ENCODE peak calls at places on chromosomes 12 and 14, in eight cellular contexts. One of them, this sample, is unnamed.

GRCh38 chr12:131075194-131075593 is 121.5 kb downstream of the ADGRD1 start:
- DNase-seq in small intestine: no peak
- DNase-seq in germinal center: no peak
- DNase-seq in activated naive CD4-positive, alpha-beta T cell: no peak
- DNase-seq in activated T-cell treated with anti-CD3 and anti-CD28 coated beads, Interleukin-2, amount 50 U/mL, for 72 hours: no peak
- DNase-seq in Daoy: no peak
- DNase-seq in NAMALWA: no peak
- DNase-seq in LNCaP clone FGC: no peak
- DNase-seq in this sample: no peak

GRCh38 chr12:27966870-27967269 is 5.7 kb downstream of the PTHLH start:
- DNase-seq in NAMALWA: no peak
- DNase-seq in LNCaP clone FGC: no peak
- DNase-seq in small intestine: no peak
- DNase-seq in Daoy: peak; percentile 93
- DNase-seq in activated T-cell treated with anti-CD3 and anti-CD28 coated beads, Interleukin-2, amount 50 U/mL, for 72 hours: no peak
- DNase-seq in germinal center: no peak
- DNase-seq in activated naive CD4-positive, alpha-beta T cell: no peak
- DNase-seq in this sample: no peak

GRCh38 chr14:37969511-37969979 is 238.2 kb upstream of the SSTR1 start:
- DNase-seq in Daoy: no peak
- DNase-seq in NAMALWA: no peak
- DNase-seq in germinal center: no peak
- DNase-seq in activated T-cell treated with anti-CD3 and anti-CD28 coated beads, Interleukin-2, amount 50 U/mL, for 72 hours: no peak
- DNase-seq in activated naive CD4-positive, alpha-beta T cell: no peak
- DNase-seq in LNCaP clone FGC: no peak
- DNase-seq in small intestine: peak; percentile 82
- DNase-seq in this sample: no peak

GRCh38 chr14:50340045-50340444 is 27.9 kb downstream of the DMAC2L start:
- DNase-seq in germinal center: no peak
- DNase-seq in NAMALWA: no peak
- DNase-seq in activated T-cell treated with anti-CD3 and anti-CD28 coated beads, Interleukin-2, amount 50 U/mL, for 72 hours: no peak
- DNase-seq in LNCaP clone FGC: no peak
- DNase-seq in Daoy: no peak
- DNase-seq in small intestine: peak; percentile 28
- DNase-seq in activated naive CD4-positive, alpha-beta T cell: no peak
- DNase-seq in this sample: no peak

GRCh38 chr14:64503184-64503433 is 529 bp downstream of the ZBTB25 start:
- DNase-seq in small intestine: no peak
- DNase-seq in activated naive CD4-positive, alpha-beta T cell: no peak
- DNase-seq in NAMALWA: no peak
- DNase-seq in LNCaP clone FGC: no peak
- DNase-seq in Daoy: no peak
- DNase-seq in activated T-cell treated with anti-CD3 and anti-CD28 coated beads, Interleukin-2, amount 50 U/mL, for 72 hours: no peak
- DNase-seq in germinal center: no peak
- DNase-seq in this sample: no peak

GRCh38 chr12:6958609-6959375 is 7.6 kb downstream of the PTPN6 start:
- DNase-seq in small intestine: peak; percentile 52
- DNase-seq in Daoy: no peak
- DNase-seq in germinal center: peak; percentile 69
- DNase-seq in activated T-cell treated with anti-CD3 and anti-CD28 coated beads, Interleukin-2, amount 50 U/mL, for 72 hours: peak; percentile 78
- DNase-seq in NAMALWA: peak; percentile 89
- DNase-seq in activated naive CD4-positive, alpha-beta T cell: peak; percentile 49
- DNase-seq in LNCaP clone FGC: no peak
- DNase-seq in this sample: peak; percentile 75

GRCh38 chr12:32947203-32947795 is 50.7 kb upstream of the PKP2 start:
- DNase-seq in germinal center: no peak
- DNase-seq in NAMALWA: peak; percentile 41
- DNase-seq in activated naive CD4-positive, alpha-beta T cell: no peak
- DNase-seq in activated T-cell treated with anti-CD3 and anti-CD28 coated beads, Interleukin-2, amount 50 U/mL, for 72 hours: no peak
- DNase-seq in Daoy: no peak
- DNase-seq in small intestine: peak; percentile 12
- DNase-seq in LNCaP clone FGC: peak; percentile 23
- DNase-seq in this sample: no peak

GRCh38 chr14:72958548-72958947 is 32.3 kb downstream of the DCAF4 start:
- DNase-seq in LNCaP clone FGC: no peak
- DNase-seq in germinal center: no peak
- DNase-seq in activated T-cell treated with anti-CD3 and anti-CD28 coated beads, Interleukin-2, amount 50 U/mL, for 72 hours: no peak
- DNase-seq in small intestine: no peak
- DNase-seq in activated naive CD4-positive, alpha-beta T cell: no peak
- DNase-seq in NAMALWA: no peak
- DNase-seq in Daoy: no peak
- DNase-seq in this sample: no peak

GRCh38 chr12:117334098-117334497 is 27.3 kb downstream of the NOS1 start:
- DNase-seq in activated T-cell treated with anti-CD3 and anti-CD28 coated beads, Interleukin-2, amount 50 U/mL, for 72 hours: no peak
- DNase-seq in NAMALWA: no peak
- DNase-seq in small intestine: no peak
- DNase-seq in LNCaP clone FGC: no peak
- DNase-seq in Daoy: no peak
- DNase-seq in germinal center: no peak
- DNase-seq in activated naive CD4-positive, alpha-beta T cell: no peak
- DNase-seq in this sample: no peak

GRCh38 chr14:76920572-76921175 is 94.5 kb downstream of the LRRC74A start:
- DNase-seq in activated naive CD4-positive, alpha-beta T cell: no peak
- DNase-seq in NAMALWA: peak; percentile 32
- DNase-seq in small intestine: no peak
- DNase-seq in Daoy: peak; percentile 59
- DNase-seq in activated T-cell treated with anti-CD3 and anti-CD28 coated beads, Interleukin-2, amount 50 U/mL, for 72 hours: no peak
- DNase-seq in germinal center: no peak
- DNase-seq in LNCaP clone FGC: no peak
- DNase-seq in this sample: no peak

GRCh38 chr14:102479777-102480176 is 29.8 kb downstream of the ANKRD9 start:
- DNase-seq in NAMALWA: no peak
- DNase-seq in small intestine: peak; percentile 84
- DNase-seq in germinal center: no peak
- DNase-seq in Daoy: no peak
- DNase-seq in LNCaP clone FGC: no peak
- DNase-seq in activated naive CD4-positive, alpha-beta T cell: no peak
- DNase-seq in activated T-cell treated with anti-CD3 and anti-CD28 coated beads, Interleukin-2, amount 50 U/mL, for 72 hours: no peak
- DNase-seq in this sample: peak; percentile 65

GRCh38 chr12:78402366-78403134 is 462.0 kb upstream of the SYT1 start:
- DNase-seq in germinal center: no peak
- DNase-seq in activated T-cell treated with anti-CD3 and anti-CD28 coated beads, Interleukin-2, amount 50 U/mL, for 72 hours: no peak
- DNase-seq in LNCaP clone FGC: no peak
- DNase-seq in NAMALWA: no peak
- DNase-seq in activated naive CD4-positive, alpha-beta T cell: no peak
- DNase-seq in small intestine: no peak
- DNase-seq in Daoy: no peak
- DNase-seq in this sample: no peak

GRCh38 chr12:108635201-108635996 is 1.7 kb upstream of the SELPLG start:
- DNase-seq in Daoy: no peak
- DNase-seq in small intestine: peak; percentile 36
- DNase-seq in germinal center: peak; percentile 73
- DNase-seq in activated naive CD4-positive, alpha-beta T cell: peak; percentile 10
- DNase-seq in activated T-cell treated with anti-CD3 and anti-CD28 coated beads, Interleukin-2, amount 50 U/mL, for 72 hours: no peak
- DNase-seq in LNCaP clone FGC: no peak
- DNase-seq in NAMALWA: peak; percentile 98
- DNase-seq in this sample: peak; percentile 71

GRCh38 chr14:29353473-29353872 is 574.2 kb downstream of the PRKD1 start:
- DNase-seq in germinal center: no peak
- DNase-seq in NAMALWA: no peak
- DNase-seq in activated T-cell treated with anti-CD3 and anti-CD28 coated beads, Interleukin-2, amount 50 U/mL, for 72 hours: no peak
- DNase-seq in Daoy: no peak
- DNase-seq in small intestine: no peak
- DNase-seq in LNCaP clone FGC: no peak
- DNase-seq in activated naive CD4-positive, alpha-beta T cell: no peak
- DNase-seq in this sample: no peak

GRCh38 chr12:7806863-7807487 is 17.8 kb downstream of the NANOG start:
- DNase-seq in activated naive CD4-positive, alpha-beta T cell: peak; percentile 45
- DNase-seq in Daoy: peak; percentile 74
- DNase-seq in germinal center: peak; percentile 57
- DNase-seq in NAMALWA: peak; percentile 79
- DNase-seq in activated T-cell treated with anti-CD3 and anti-CD28 coated beads, Interleukin-2, amount 50 U/mL, for 72 hours: peak; percentile 72
- DNase-seq in small intestine: peak; percentile 72
- DNase-seq in LNCaP clone FGC: peak; percentile 37
- DNase-seq in this sample: peak; percentile 59

GRCh38 chr12:57845478-57846284 is 848 bp downstream of the CTDSP2 start:
- DNase-seq in NAMALWA: peak; percentile 75
- DNase-seq in germinal center: peak; percentile 73
- DNase-seq in Daoy: peak; percentile 52
- DNase-seq in activated T-cell treated with anti-CD3 and anti-CD28 coated beads, Interleukin-2, amount 50 U/mL, for 72 hours: peak; percentile 71
- DNase-seq in small intestine: peak; percentile 60
- DNase-seq in LNCaP clone FGC: no peak
- DNase-seq in activated naive CD4-positive, alpha-beta T cell: peak; percentile 49
- DNase-seq in this sample: peak; percentile 77

GRCh38 chr12:119308743-119309456 is 25.6 kb upstream of the CCDC60 start:
- DNase-seq in small intestine: no peak
- DNase-seq in activated naive CD4-positive, alpha-beta T cell: no peak
- DNase-seq in Daoy: no peak
- DNase-seq in NAMALWA: no peak
- DNase-seq in activated T-cell treated with anti-CD3 and anti-CD28 coated beads, Interleukin-2, amount 50 U/mL, for 72 hours: no peak
- DNase-seq in LNCaP clone FGC: no peak
- DNase-seq in germinal center: no peak
- DNase-seq in this sample: no peak

GRCh38 chr14:85402546-85403162 is 127.3 kb upstream of the FLRT2 start:
- DNase-seq in activated naive CD4-positive, alpha-beta T cell: no peak
- DNase-seq in germinal center: no peak
- DNase-seq in small intestine: no peak
- DNase-seq in Daoy: no peak
- DNase-seq in activated T-cell treated with anti-CD3 and anti-CD28 coated beads, Interleukin-2, amount 50 U/mL, for 72 hours: no peak
- DNase-seq in NAMALWA: no peak
- DNase-seq in LNCaP clone FGC: no peak
- DNase-seq in this sample: no peak

GRCh38 chr12:57543666-57544065 is 3.3 kb downstream of the DCTN2 start:
- DNase-seq in activated naive CD4-positive, alpha-beta T cell: no peak
- DNase-seq in NAMALWA: no peak
- DNase-seq in Daoy: no peak
- DNase-seq in germinal center: no peak
- DNase-seq in LNCaP clone FGC: no peak
- DNase-seq in activated T-cell treated with anti-CD3 and anti-CD28 coated beads, Interleukin-2, amount 50 U/mL, for 72 hours: no peak
- DNase-seq in small intestine: no peak
- DNase-seq in this sample: no peak

GRCh38 chr14:50038398-50039119 is 77.8 kb downstream of the VCPKMT start:
- DNase-seq in NAMALWA: no peak
- DNase-seq in germinal center: peak; percentile 33
- DNase-seq in Daoy: peak; percentile 95
- DNase-seq in activated T-cell treated with anti-CD3 and anti-CD28 coated beads, Interleukin-2, amount 50 U/mL, for 72 hours: peak; percentile 80
- DNase-seq in activated naive CD4-positive, alpha-beta T cell: no peak
- DNase-seq in LNCaP clone FGC: no peak
- DNase-seq in small intestine: no peak
- DNase-seq in this sample: no peak

GRCh38 chr14:51552768-51553426 is 98.8 kb upstream of the FRMD6 start:
- DNase-seq in activated naive CD4-positive, alpha-beta T cell: no peak
- DNase-seq in Daoy: peak; percentile 57
- DNase-seq in NAMALWA: no peak
- DNase-seq in activated T-cell treated with anti-CD3 and anti-CD28 coated beads, Interleukin-2, amount 50 U/mL, for 72 hours: no peak
- DNase-seq in germinal center: no peak
- DNase-seq in LNCaP clone FGC: peak; percentile 89
- DNase-seq in small intestine: peak; percentile 6
- DNase-seq in this sample: no peak

GRCh38 chr12:121709478-121709890 is 3.1 kb upstream of the TMEM120B start:
- DNase-seq in activated naive CD4-positive, alpha-beta T cell: no peak
- DNase-seq in germinal center: no peak
- DNase-seq in Daoy: peak; percentile 73
- DNase-seq in NAMALWA: no peak
- DNase-seq in small intestine: no peak
- DNase-seq in LNCaP clone FGC: no peak
- DNase-seq in activated T-cell treated with anti-CD3 and anti-CD28 coated beads, Interleukin-2, amount 50 U/mL, for 72 hours: no peak
- DNase-seq in this sample: no peak

GRCh38 chr14:75579882-75580281 is 1.5 kb downstream of the FLVCR2 start:
- DNase-seq in activated naive CD4-positive, alpha-beta T cell: no peak
- DNase-seq in Daoy: no peak
- DNase-seq in small intestine: no peak
- DNase-seq in LNCaP clone FGC: no peak
- DNase-seq in germinal center: no peak
- DNase-seq in activated T-cell treated with anti-CD3 and anti-CD28 coated beads, Interleukin-2, amount 50 U/mL, for 72 hours: no peak
- DNase-seq in NAMALWA: no peak
- DNase-seq in this sample: no peak

GRCh38 chr12:12384601-12385321 is 27.9 kb downstream of the BORCS5 start:
- DNase-seq in activated T-cell treated with anti-CD3 and anti-CD28 coated beads, Interleukin-2, amount 50 U/mL, for 72 hours: peak; percentile 71
- DNase-seq in LNCaP clone FGC: no peak
- DNase-seq in Daoy: no peak
- DNase-seq in NAMALWA: no peak
- DNase-seq in activated naive CD4-positive, alpha-beta T cell: no peak
- DNase-seq in germinal center: no peak
- DNase-seq in small intestine: peak; percentile 92
- DNase-seq in this sample: no peak

GRCh38 chr12:67193705-67194104 is 75.5 kb upstream of the CAND1 start:
- DNase-seq in germinal center: no peak
- DNase-seq in NAMALWA: peak; percentile 51
- DNase-seq in LNCaP clone FGC: peak; percentile 14
- DNase-seq in Daoy: peak; percentile 28
- DNase-seq in activated naive CD4-positive, alpha-beta T cell: no peak
- DNase-seq in activated T-cell treated with anti-CD3 and anti-CD28 coated beads, Interleukin-2, amount 50 U/mL, for 72 hours: peak; percentile 6
- DNase-seq in small intestine: no peak
- DNase-seq in this sample: no peak

GRCh38 chr12:54282949-54283593 is 2.5 kb downstream of the HNRNPA1 start:
- DNase-seq in LNCaP clone FGC: no peak
- DNase-seq in activated naive CD4-positive, alpha-beta T cell: no peak
- DNase-seq in Daoy: no peak
- DNase-seq in germinal center: no peak
- DNase-seq in activated T-cell treated with anti-CD3 and anti-CD28 coated beads, Interleukin-2, amount 50 U/mL, for 72 hours: no peak
- DNase-seq in small intestine: no peak
- DNase-seq in NAMALWA: peak; percentile 34
- DNase-seq in this sample: peak; percentile 43

GRCh38 chr14:72678360-72678759 is 215.5 kb downstream of the DPF3 start:
- DNase-seq in germinal center: no peak
- DNase-seq in activated T-cell treated with anti-CD3 and anti-CD28 coated beads, Interleukin-2, amount 50 U/mL, for 72 hours: no peak
- DNase-seq in small intestine: no peak
- DNase-seq in LNCaP clone FGC: no peak
- DNase-seq in NAMALWA: no peak
- DNase-seq in activated naive CD4-positive, alpha-beta T cell: no peak
- DNase-seq in Daoy: no peak
- DNase-seq in this sample: no peak

GRCh38 chr14:73502017-73502619 is 11.4 kb downstream of the RIOX1 start:
- DNase-seq in LNCaP clone FGC: peak; percentile 17
- DNase-seq in activated T-cell treated with anti-CD3 and anti-CD28 coated beads, Interleukin-2, amount 50 U/mL, for 72 hours: no peak
- DNase-seq in activated naive CD4-positive, alpha-beta T cell: no peak
- DNase-seq in small intestine: no peak
- DNase-seq in Daoy: no peak
- DNase-seq in NAMALWA: no peak
- DNase-seq in germinal center: no peak
- DNase-seq in this sample: no peak

GRCh38 chr12:6952860-6953416 is 1.8 kb downstream of the PTPN6 start:
- DNase-seq in small intestine: no peak
- DNase-seq in LNCaP clone FGC: no peak
- DNase-seq in activated T-cell treated with anti-CD3 and anti-CD28 coated beads, Interleukin-2, amount 50 U/mL, for 72 hours: no peak
- DNase-seq in Daoy: no peak
- DNase-seq in germinal center: no peak
- DNase-seq in activated naive CD4-positive, alpha-beta T cell: no peak
- DNase-seq in NAMALWA: no peak
- DNase-seq in this sample: no peak

GRCh38 chr12:43957732-43958131 is 121.9 kb downstream of the TMEM117 start:
- DNase-seq in germinal center: peak; percentile 22
- DNase-seq in LNCaP clone FGC: no peak
- DNase-seq in activated naive CD4-positive, alpha-beta T cell: no peak
- DNase-seq in NAMALWA: peak; percentile 74
- DNase-seq in activated T-cell treated with anti-CD3 and anti-CD28 coated beads, Interleukin-2, amount 50 U/mL, for 72 hours: peak; percentile 8
- DNase-seq in Daoy: peak; percentile 44
- DNase-seq in small intestine: peak; percentile 53
- DNase-seq in this sample: no peak

GRCh38 chr12:108185002-108185401 is 55.9 kb downstream of the WSCD2 start:
- DNase-seq in Daoy: no peak
- DNase-seq in NAMALWA: no peak
- DNase-seq in germinal center: no peak
- DNase-seq in activated T-cell treated with anti-CD3 and anti-CD28 coated beads, Interleukin-2, amount 50 U/mL, for 72 hours: no peak
- DNase-seq in activated naive CD4-positive, alpha-beta T cell: no peak
- DNase-seq in LNCaP clone FGC: no peak
- DNase-seq in small intestine: no peak
- DNase-seq in this sample: no peak

GRCh38 chr14:51093371-51094281 is 1.3 kb downstream of the TRIM9 start:
- DNase-seq in activated naive CD4-positive, alpha-beta T cell: peak; percentile 38
- DNase-seq in germinal center: peak; percentile 70
- DNase-seq in NAMALWA: no peak
- DNase-seq in activated T-cell treated with anti-CD3 and anti-CD28 coated beads, Interleukin-2, amount 50 U/mL, for 72 hours: peak; percentile 64
- DNase-seq in LNCaP clone FGC: no peak
- DNase-seq in small intestine: no peak
- DNase-seq in Daoy: peak; percentile 65
- DNase-seq in this sample: peak; percentile 54

GRCh38 chr14:31265701-31266398 is 58.3 kb upstream of the HECTD1 start:
- DNase-seq in small intestine: peak; percentile 93
- DNase-seq in germinal center: no peak
- DNase-seq in Daoy: no peak
- DNase-seq in activated T-cell treated with anti-CD3 and anti-CD28 coated beads, Interleukin-2, amount 50 U/mL, for 72 hours: no peak
- DNase-seq in activated naive CD4-positive, alpha-beta T cell: no peak
- DNase-seq in LNCaP clone FGC: no peak
- DNase-seq in NAMALWA: no peak
- DNase-seq in this sample: no peak

GRCh38 chr12:66329941-66330340 is 27.6 kb downstream of the HELB start:
- DNase-seq in activated T-cell treated with anti-CD3 and anti-CD28 coated beads, Interleukin-2, amount 50 U/mL, for 72 hours: no peak
- DNase-seq in NAMALWA: no peak
- DNase-seq in Daoy: peak; percentile 24
- DNase-seq in germinal center: no peak
- DNase-seq in activated naive CD4-positive, alpha-beta T cell: no peak
- DNase-seq in small intestine: no peak
- DNase-seq in LNCaP clone FGC: no peak
- DNase-seq in this sample: no peak

This sample was measured in transverse colon.